ENCODE peak calls at places on chromosome 6, in four cellular contexts. N is AG04450, F is neural progenitor cell, G is cardiac muscle cell. J is an unnamed sample.

GRCh38 chr6:76230711-76231110 is 158.2 kb upstream of the IMPG1 start:
- DNase-seq in N (no peak), G (no peak), F (no peak), J (no peak)

GRCh38 chr6:2480267-2480966 is 235.0 kb upstream of the GMDS start:
- DNase-seq in F (no peak), N (no peak), G (no peak), J (no peak)

GRCh38 chr6:157741321-157741720 is 81.7 kb upstream of the SNX9 start:
- DNase-seq in F (no peak), G (no peak), N (no peak), J (no peak)

GRCh38 chr6:129007819-129008218 is 124.9 kb downstream of the LAMA2 start:
- DNase-seq in G (no peak), F (no peak), N (no peak), J (no peak)

GRCh38 chr6:76886900-76887299 is 576.4 kb downstream of the HTR1B start:
- DNase-seq in N (no peak), F (no peak), G (no peak), J (no peak)

GRCh38 chr6:145733770-145734169 is 1.6 kb downstream of the EPM2A start:
- DNase-seq in G (no peak), F (peak), N (no peak), J (no peak)

GRCh38 chr6:93123585-93123984 is 295.8 kb downstream of the EPHA7 start:
- DNase-seq in G (no peak), F (no peak), N (no peak), J (no peak)

GRCh38 chr6:108260809-108261569 is at the start of gene SNX3:
- DNase-seq in F (peak), G (peak), N (peak), J (peak)

DNA sequence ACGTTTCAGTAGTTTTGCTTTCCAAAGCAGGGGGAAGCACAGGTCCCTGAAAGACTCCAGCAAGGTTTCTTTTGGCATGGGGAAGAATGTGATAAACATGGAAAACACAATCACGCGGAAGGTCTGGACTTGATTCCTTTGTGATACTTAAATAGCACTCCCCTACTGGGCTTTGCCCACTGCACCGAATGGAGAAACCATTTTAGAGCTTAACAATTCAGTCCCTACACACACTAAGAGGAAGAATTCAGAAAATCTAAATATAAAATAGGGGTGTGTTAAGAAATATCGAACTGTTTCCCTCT is 71.4 kb upstream of the NHSL1 start:
- DNase-seq in F (peak), N (no peak), G (no peak), J (no peak)
- H3K4me3 ChIP-seq in F (peak), N (peak), G (peak), J (no peak)

DNA sequence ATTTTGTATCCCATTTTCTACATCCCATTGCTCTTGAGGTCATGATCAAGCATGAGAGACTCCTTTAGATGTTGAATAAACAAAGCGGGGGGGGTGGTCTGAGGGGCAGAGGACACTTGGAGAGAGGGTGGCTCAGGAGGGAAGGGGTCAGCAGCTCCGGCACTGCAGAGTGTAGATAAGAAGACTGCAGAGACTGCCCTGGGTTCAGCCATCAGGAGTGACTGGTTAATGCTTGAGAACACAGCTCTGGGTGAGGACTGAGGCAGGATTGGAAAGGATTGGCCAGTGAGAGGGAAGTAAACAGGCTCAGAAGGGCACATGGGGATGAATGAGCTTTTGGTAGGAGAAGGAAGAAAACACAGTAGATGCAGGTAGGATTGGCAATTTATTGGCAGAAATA is 205.3 kb upstream of the CNR1 start:
- DNase-seq in F (no peak), G (no peak), N (no peak), J (no peak)
- TF ChIP-seq CTCF in F (no peak), G (no peak), N (no peak), J (no peak)

DNA sequence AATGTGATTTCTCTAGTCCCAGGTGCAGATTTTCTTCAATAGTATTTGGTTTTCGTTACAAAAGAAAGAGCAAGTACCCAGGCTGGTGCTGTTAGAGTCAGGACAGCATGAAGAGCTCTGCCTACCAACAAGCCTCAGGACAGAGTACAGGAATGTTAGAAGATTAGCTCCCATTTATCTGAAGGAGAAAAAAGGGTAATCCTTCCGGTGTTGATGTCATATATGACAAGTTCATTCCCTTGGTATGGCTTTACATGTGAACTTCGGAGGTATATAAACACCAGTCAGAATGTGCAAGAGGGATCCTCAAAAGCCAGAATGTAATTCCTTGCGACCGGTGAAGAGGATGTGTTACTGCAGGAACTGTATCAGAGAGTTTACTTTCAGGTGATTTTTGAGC is 194.1 kb upstream of the ZNF184 start:
- DNase-seq in G (no peak), N (no peak), F (no peak), J (no peak)
- H3K4me3 ChIP-seq in G (peak), N (no peak), F (peak), J (no peak)

DNA sequence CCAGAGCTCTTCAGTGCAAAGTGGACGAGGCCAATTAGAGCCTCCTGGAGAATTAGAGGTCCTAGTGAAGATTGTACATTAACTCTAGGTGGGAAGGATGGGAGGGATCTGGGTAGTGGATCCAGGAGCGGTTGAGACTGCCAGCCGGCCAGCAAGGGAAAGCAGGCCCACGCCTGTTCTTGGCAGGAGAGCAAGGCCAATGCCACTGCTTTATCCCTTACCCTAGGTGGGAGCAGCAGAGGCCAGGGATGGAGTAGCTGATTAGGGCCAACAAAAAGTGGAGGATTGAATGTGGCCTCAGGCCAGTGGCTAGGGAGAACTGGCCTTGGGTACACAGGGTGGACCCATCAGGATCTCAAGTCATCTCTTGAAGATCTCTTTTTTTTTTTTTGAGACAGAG is 3.7 kb downstream of the ITPR3 start:
- DNase-seq in N (no peak), F (no peak), G (no peak), J (no peak)
- TF ChIP-seq CTCF in N (no peak), F (no peak), G (no peak), J (no peak)

DNA sequence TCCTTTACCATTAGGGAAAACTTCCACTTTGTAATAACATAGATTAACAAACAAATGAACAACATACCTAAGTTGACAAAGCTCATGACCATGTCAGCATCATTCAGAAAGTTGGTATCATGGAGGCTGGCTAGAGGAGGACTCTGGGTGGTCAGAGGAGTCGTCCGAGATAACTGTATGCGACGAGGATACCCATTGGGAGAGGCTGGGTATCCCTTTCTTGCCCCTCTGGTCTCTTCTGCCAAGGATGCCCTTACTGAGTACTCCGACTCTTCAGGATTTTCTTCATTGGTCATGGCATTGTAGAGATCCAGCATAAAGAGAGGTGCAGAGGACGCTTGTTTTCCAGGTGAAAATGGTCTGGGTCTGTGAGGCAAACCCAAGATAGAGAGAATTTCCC is 1.1 kb downstream of the BMP5 start:
- DNase-seq in F (no peak), G (peak), N (no peak), J (no peak)
- H3K4me3 ChIP-seq in F (no peak), G (peak), N (no peak), J (no peak)

GRCh38 chr6:15303162-15303919 is 57.5 kb downstream of the JARID2 start:
- DNase-seq in G (peak), N (no peak), F (peak), J (no peak)
- TF ChIP-seq CTCF in G (no peak), N (no peak), F (no peak), J (no peak)

DNA sequence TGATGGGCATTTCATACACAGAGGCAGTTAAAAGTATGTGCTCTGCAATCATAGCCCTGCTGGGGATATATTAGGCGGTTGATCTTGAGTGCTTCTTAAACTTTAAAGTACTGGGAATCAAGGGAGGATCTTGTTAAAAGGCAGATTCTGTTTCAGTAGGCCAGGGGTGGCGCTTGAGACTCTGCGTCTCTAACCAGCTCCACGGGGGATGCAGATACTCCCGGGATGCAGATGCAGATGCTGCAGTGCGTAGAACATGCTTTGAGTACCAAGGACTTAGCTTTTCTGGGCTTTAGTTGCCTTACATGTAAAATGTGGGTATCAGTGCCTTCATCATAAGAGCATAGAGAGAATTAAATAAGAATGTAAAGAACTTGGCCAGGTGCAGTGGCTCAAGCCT is 44.4 kb upstream of the ENPP5 start:
- DNase-seq in N (no peak), F (peak), G (no peak), J (no peak)
- H3K4me3 ChIP-seq in N (no peak), F (no peak), G (no peak), J (no peak)

DNA sequence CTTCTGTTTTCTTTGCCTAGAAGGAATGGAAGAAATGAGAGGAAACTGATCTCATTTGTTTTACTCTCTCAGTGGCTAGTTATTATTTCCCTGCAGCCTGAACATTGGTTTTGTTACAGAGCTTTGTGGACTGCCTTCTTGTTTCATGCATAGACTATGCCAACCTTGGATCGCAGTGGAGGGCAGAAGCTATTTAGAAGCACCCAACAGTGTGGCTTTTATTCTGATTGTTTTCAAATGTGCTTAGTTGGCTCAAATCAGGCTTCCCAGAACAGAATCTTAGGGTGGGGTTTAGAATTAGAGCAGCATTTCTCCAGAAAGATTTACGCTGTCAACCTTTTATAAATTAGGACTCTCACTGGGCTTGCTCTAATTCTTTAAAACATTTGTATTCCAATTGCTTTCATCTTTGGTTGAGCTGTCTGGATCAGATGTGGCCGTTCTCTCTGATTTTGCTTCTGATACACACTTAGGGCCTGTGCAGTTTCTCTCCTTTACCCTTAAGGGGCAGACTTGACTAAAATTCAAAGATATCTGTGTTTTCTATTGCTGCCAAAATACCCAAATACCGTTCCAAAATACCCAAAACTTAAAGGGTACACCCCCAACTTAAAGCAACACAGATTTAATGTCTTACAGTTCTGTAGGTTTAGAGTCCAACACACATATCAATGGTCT is 210.3 kb downstream of the BCKDHB start:
- DNase-seq in N (no peak), G (no peak), F (peak), J (no peak)
- TF ChIP-seq CTCF in N (peak), G (peak), F (peak), J (peak)